ENCODE peak calls at places on chromosome 2, in five cellular contexts. F, T, R, I and U are unnamed samples. For H3K27me3, the result is how much of the 10 kb centered on the place peaks cover.

GRCh38 chr2:100388703-100389102 is 28.8 kb downstream of the CHST10 start:
- DNase-seq in T (no peak), F (no peak), R (no peak), I (no peak), U (no peak)

GRCh38 chr2:218621007-218621406 is 13.3 kb downstream of the PLCD4 start:
- DNase-seq in R (no peak), T (no peak), F (no peak), I (no peak), U (no peak)

GRCh38 chr2:173553589-173553988 is 198.9 kb downstream of the CDCA7 start:
- DNase-seq in F (no peak), I (no peak), T (peak), R (no peak), U (peak)

GRCh38 chr2:70645733-70646420 is 92.3 kb upstream of the TGFA start:
- DNase-seq in T (no peak), R (no peak), F (peak), I (peak), U (peak)

GRCh38 chr2:217248312-217248935 is 388.6 kb upstream of the TNP1 start:
- DNase-seq in T (peak), R (no peak), F (no peak), I (peak), U (no peak)

GRCh38 chr2:240602266-240603050 is 15.9 kb downstream of the CAPN10 start:
- DNase-seq in R (no peak), I (no peak), T (no peak), F (no peak), U (no peak)

GRCh38 chr2:169208026-169208425 is 138.7 kb downstream of the DHRS9 start:
- DNase-seq in I (no peak), R (no peak), F (no peak), T (no peak), U (no peak)

GRCh38 chr2:231270221-231271114 is 72.0 kb downstream of the ARMC9 start:
- DNase-seq in I (no peak), R (no peak), T (no peak), F (no peak), U (no peak)

DNA sequence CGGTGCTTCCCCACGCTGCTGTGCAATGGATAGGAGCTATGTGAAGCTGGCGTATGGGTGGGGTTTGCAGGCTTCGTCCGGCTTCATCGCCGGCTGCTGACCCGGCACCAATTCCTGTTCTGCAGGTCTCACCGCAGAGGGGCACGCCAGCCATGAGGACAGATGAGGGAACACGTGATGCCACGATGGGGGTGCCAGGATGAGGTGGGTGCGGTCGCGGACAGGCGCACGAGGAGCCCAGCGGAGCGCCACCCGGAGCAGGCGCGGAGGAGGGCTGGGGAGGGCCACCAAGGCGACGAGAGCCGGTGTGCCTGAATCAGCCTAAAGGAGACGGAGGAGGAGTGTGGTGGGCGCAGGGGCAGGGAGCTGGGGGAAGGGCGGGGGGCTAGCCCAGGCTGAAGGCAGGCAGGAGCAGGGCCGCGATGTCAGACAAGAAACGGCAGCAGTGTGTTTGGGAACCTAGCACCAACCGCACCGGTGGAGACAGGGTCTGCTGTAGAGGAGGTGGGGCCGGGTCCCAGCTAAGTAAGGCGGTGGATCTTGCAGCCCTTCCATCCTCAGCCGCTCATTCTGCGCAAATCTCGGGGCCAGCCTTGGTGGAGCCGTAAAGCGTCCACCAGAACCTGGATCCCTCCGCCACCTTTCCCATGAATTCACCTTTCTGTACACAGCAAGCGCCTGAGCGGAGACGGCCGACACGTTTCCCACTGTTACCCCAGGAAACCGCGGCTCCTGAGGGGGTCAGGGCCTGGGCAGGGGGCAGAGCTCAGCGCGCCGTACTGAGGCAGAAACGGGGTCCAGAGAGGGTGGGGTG is 17.0 kb upstream of the CD8A start:
- DNase-seq in I (peak), T (no peak), F (peak), R (peak), U (peak)
- H3K27me3 ChIP-seq in I (under half), T (under half), F (under half), R (under half), U (under half)

DNA sequence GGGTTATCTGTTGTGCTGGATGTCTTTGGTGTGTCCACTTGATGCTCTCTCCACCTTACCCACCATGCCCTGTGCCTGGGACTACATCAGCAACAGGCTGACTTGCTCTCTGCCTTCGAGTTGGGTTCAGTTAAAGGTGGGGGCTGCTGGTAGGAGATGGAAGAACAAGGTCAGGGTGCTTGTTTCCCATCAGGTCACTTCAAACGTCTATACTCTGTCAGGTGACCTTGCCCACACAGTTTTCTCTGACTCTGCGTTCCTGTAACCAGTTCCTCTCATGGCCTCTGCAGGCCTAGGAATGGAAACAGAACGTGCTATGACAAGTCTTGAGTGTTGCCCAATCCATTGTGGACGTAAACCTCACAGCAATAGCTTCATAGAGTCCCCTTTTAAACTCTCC is 38.4 kb upstream of the PAPOLG start:
- DNase-seq in R (peak), I (no peak), F (no peak), T (no peak), U (no peak)
- H2AFZ ChIP-seq in R (peak), I (peak), F (no peak), T (no peak), U (no peak)

DNA sequence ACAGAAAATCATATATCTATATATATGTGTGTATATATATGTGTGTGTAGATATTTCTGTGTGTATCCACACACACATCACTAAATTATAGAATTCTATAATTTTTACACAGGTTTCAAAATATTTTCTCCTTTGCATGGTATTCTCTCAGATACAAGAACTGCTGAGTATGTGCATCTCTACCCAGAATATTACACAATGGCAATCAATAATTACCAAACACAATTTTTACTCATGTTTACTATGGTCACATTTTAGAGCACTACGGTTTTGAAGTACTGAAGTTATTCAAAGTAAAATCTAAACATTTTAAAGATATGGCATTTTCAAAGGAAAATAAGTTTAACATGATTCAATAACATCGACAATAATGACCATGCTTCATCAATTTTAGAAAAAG is 258.5 kb downstream of the PAX3 start:
- DNase-seq in T (no peak), I (no peak), F (no peak), R (no peak), U (no peak)
- H3K27me3 ChIP-seq in T (under half), I (under half), F (under half), R (under half), U (under half)

GRCh38 chr2:75600418-75601088 is 39.8 kb upstream of the EVA1A start:
- DNase-seq in I (no peak), R (peak), T (peak), F (no peak), U (peak)
- H2AFZ ChIP-seq in I (no peak), R (peak), T (peak), F (no peak), U (no peak)

GRCh38 chr2:108988076-108988795 is 784 bp downstream of the EDAR start:
- DNase-seq in F (no peak), T (no peak), R (peak), I (no peak), U (no peak)

GRCh38 chr2:108988796-108989713 is at the start of gene EDAR:
- DNase-seq in T (no peak), I (peak), R (peak), F (peak), U (peak)

GRCh38 chr2:108982259-108982679 is 6.8 kb downstream of the EDAR start:
- DNase-seq in R (no peak), I (no peak), F (no peak), T (no peak), U (peak)

GRCh38 chr2:108983610-108984009 is 5.4 kb downstream of the EDAR start:
- DNase-seq in I (no peak), R (no peak), F (no peak), T (no peak), U (no peak)

DNA sequence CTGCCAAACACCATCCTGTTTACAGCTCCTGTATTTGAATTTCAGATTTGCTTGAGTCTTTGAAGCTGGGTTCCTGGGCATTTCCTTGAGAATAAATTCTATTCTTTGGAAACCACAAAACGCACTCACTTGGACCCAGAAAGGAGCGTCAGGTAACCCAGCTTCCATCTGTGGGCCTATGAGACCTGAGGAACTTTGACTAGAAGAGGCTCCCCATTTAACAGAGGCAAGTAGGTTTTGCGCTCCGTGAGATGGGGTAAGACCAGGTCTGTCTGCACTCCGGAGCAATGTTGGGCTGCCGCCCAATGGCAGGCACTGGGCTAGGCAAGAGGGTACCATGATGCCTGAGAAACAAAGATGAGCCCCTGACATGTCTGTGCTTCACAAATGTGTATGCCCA is 1.9 kb downstream of the EDAR start:
- DNase-seq in T (no peak), R (no peak), I (no peak), F (no peak), U (no peak)
- H3K27me3 ChIP-seq in T (half or more), R (under half), I (under half), F (under half), U (under half)

GRCh38 chr2:68764041-68764780 is 29.6 kb downstream of the ARHGAP25 start:
- DNase-seq in T (peak), R (no peak), F (no peak), I (no peak), U (no peak)

GRCh38 chr2:68762112-68762511 is 27.5 kb downstream of the ARHGAP25 start:
- DNase-seq in R (no peak), I (no peak), T (no peak), F (no peak), U (no peak)

GRCh38 chr2:68765739-68766377 is 31.2 kb downstream of the ARHGAP25 start:
- DNase-seq in T (peak), F (no peak), R (no peak), I (peak), U (no peak)

GRCh38 chr2:68764781-68765385 is 30.3 kb downstream of the ARHGAP25 start:
- DNase-seq in I (peak), T (peak), F (no peak), R (no peak), U (no peak)

DNA sequence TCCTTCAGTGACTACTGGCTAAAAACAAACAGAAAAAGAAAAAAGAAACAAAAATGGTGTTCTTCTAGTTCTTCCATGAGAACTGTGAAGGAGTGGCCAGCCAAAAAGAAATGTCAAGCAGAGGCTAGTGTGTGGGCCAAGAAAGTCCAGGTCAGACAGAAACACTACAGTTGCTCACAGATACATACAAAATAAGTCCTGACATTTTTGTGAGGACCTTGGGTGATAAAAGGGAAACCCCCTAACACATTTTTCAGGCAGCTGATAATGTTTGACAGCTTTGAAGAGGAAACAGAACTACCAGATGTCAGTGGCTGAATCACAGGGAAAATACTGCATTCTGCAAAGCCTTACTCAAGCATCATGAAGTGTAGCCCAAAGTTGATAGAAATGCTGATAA is 28.1 kb downstream of the ARHGAP25 start:
- DNase-seq in F (no peak), T (peak), I (no peak), R (no peak), U (no peak)
- H2AFZ ChIP-seq in F (no peak), T (no peak), I (no peak), R (peak), U (no peak)

GRCh38 chr2:64990823-64991222 is 1.6 kb downstream of the SLC1A4 start:
- DNase-seq in R (no peak), T (no peak), F (no peak), I (no peak), U (no peak)
- H3K27me3 ChIP-seq in R (under half), T (under half), F (half or more), I (half or more), U (under half)

DNA sequence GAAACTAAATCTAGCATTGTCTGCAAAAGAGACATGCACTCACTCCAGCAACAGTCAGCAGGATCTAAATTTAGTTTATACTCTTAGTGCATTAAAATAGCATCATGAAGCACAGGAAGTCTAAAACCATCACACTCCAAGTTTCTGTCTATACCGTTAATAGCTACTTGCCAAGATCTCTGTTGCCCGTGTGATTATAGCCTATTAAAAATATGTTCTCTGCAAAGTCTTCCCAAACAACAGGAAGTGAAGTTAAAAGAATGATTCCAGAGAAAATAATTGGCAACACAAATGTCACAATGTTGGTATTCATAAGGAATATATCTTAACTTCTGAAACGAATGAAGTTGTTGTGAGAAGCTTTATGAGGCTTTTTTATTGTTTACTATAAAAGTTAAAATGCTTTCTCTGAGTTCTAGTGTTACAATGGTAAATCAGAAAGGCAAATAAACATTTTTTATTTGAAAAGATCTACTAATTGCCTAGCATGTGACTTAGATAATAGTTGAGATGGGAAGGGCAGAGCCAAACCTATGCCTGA is 184.2 kb downstream of the ZNF385B start:
- DNase-seq in I (no peak), R (no peak), T (peak), F (no peak), U (peak)
- H2AFZ ChIP-seq in I (no peak), R (no peak), T (no peak), F (no peak), U (no peak)